ENCODE peak calls at places on chromosomes 13 and 19, in nine cellular contexts. C is fibroblast of mammary gland; J is bronchial epithelial cell; U is HFF-Myc; M is fibroblast of villous mesenchyme; L is adrenal gland; H is type B pancreatic cell; W is activated CD8-positive, alpha-beta T cell treated with anti-CD3 and anti-CD28 coated beads for 36 hours; V is osteoblast. F is an unnamed sample.

GRCh38 chr13:21116141-21116540 is 54.8 kb upstream of the LATS2 start:
- DNase-seq in C (no peak), J (no peak), U (no peak), M (no peak), L (no peak), H (no peak), W (no peak), V (no peak), F (no peak)

GRCh38 chr19:18415177-18415867 is 3.9 kb upstream of the SSBP4 start:
- DNase-seq in C (peak), J (no peak), U (peak), M (peak), L (peak), H (no peak), W (peak), V (peak), F (peak)

GRCh38 chr19:13914777-13915176 is 8.8 kb downstream of the CC2D1A start:
- DNase-seq in C (no peak), J (no peak), U (no peak), M (no peak), L (no peak), H (no peak), W (no peak), V (no peak), F (no peak)

GRCh38 chr19:30686911-30687566 is 314.9 kb downstream of the ZNF536 start:
- DNase-seq in C (no peak), J (no peak), U (no peak), M (no peak), L (no peak), H (no peak), W (no peak), V (no peak), F (no peak)

GRCh38 chr13:40874138-40874776 is 84.8 kb downstream of the SLC25A15 start:
- DNase-seq in C (peak), J (no peak), U (no peak), M (peak), L (no peak), H (no peak), W (no peak), V (no peak), F (no peak)

GRCh38 chr19:10009269-10009665 is 1.0 kb downstream of the COL5A3 start:
- DNase-seq in C (peak), J (no peak), U (peak), M (peak), L (peak), H (peak), W (peak), V (peak), F (peak)

GRCh38 chr13:44934724-44935123 is 54.5 kb downstream of the NUFIP1 start:
- DNase-seq in C (peak), J (peak), U (no peak), M (peak), L (no peak), H (no peak), W (no peak), V (no peak), F (no peak)

GRCh38 chr13:33015791-33016323 is 366 bp upstream of the KL start:
- DNase-seq in C (no peak), J (no peak), U (no peak), M (no peak), L (no peak), H (peak), W (peak), V (no peak), F (peak)

GRCh38 chr19:29628661-29629385 is 22.7 kb downstream of the POP4 start:
- DNase-seq in C (no peak), J (no peak), U (no peak), M (no peak), L (no peak), H (no peak), W (no peak), V (no peak), F (no peak)

GRCh38 chr19:38387550-38388309 is at the start of gene GGN:
- DNase-seq in C (peak), J (peak), U (peak), M (peak), L (peak), H (peak), W (peak), V (peak), F (peak)

GRCh38 chr19:13150919-13151604 is 851 bp downstream of the IER2 start:
- DNase-seq in C (no peak), J (no peak), U (no peak), M (no peak), L (peak), H (no peak), W (peak), V (peak), F (peak)

GRCh38 chr19:27884376-27884775 is 1328.6 kb downstream of the UQCRFS1 start:
- DNase-seq in C (no peak), J (no peak), U (no peak), M (no peak), L (no peak), H (no peak), W (no peak), V (no peak), F (no peak)

GRCh38 chr19:12244370-12244769 is 50.3 kb downstream of the ZNF44 start:
- DNase-seq in C (no peak), J (no peak), U (no peak), M (no peak), L (no peak), H (no peak), W (no peak), V (no peak), F (no peak)

GRCh38 chr19:4578552-4579248 is 19.2 kb upstream of the SEMA6B start:
- DNase-seq in C (no peak), J (no peak), U (no peak), M (no peak), L (no peak), H (no peak), W (no peak), V (peak), F (no peak)

GRCh38 chr13:50208826-50209335 is 193.6 kb downstream of the KCNRG start:
- DNase-seq in C (peak), J (peak), U (peak), M (peak), L (peak), H (no peak), W (no peak), V (peak), F (peak)

GRCh38 chr13:102718746-102719145 is 23.9 kb upstream of the METTL21C start:
- DNase-seq in C (no peak), J (no peak), U (no peak), M (no peak), L (no peak), H (no peak), W (no peak), V (peak), F (no peak)

GRCh38 chr13:113052971-113053370 is 52.6 kb upstream of the F7 start:
- DNase-seq in C (no peak), J (no peak), U (no peak), M (no peak), L (no peak), H (no peak), W (no peak), V (peak), F (no peak)

GRCh38 chr13:38166121-38166520 is 183.5 kb upstream of the UFM1 start:
- DNase-seq in C (peak), J (peak), U (no peak), M (peak), L (no peak), H (no peak), W (no peak), V (peak), F (no peak)

GRCh38 chr13:114025432-114026127 is 51.7 kb upstream of the C13orf46 start:
- DNase-seq in C (peak), J (no peak), U (peak), M (peak), L (no peak), H (no peak), W (no peak), V (no peak), F (no peak)

GRCh38 chr19:18220632-18221275 is 5.5 kb downstream of the PDE4C start:
- DNase-seq in C (no peak), J (no peak), U (no peak), M (no peak), L (no peak), H (no peak), W (no peak), V (peak), F (no peak)

GRCh38 chr19:6061420-6062130 is 48.7 kb downstream of the RFX2 start:
- DNase-seq in C (no peak), J (no peak), U (no peak), M (no peak), L (no peak), H (peak), W (no peak), V (no peak), F (no peak)

GRCh38 chr19:4369888-4370260 is 26.5 kb downstream of the MPND start:
- DNase-seq in C (peak), J (peak), U (no peak), M (peak), L (peak), H (no peak), W (peak), V (peak), F (no peak)

GRCh38 chr13:92136449-92137180 is 738.2 kb downstream of the GPC5 start:
- DNase-seq in C (peak), J (no peak), U (no peak), M (peak), L (no peak), H (no peak), W (no peak), V (no peak), F (no peak)

DNA sequence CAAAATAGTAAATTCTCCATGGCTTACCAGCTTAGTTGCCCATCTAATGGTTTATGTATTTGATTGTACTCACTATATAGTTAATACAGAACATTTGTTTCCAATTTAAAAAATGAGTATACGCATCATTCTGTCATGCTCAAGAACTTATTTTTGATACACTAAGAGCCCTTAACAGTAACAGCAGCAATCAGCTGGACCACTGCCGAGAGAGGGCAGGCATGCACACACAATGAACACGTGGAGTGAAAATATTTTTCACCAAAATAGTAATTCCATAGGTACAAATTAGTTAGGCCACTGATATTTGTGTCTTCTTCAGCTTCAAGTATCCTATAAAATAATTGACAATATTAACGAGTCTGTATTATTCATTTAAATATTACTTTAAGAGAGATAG is 109.9 kb downstream of the KLF12 start:
- DNase-seq in C (no peak), J (no peak), U (no peak), M (no peak), L (no peak), H (no peak), W (no peak), V (no peak), F (no peak)
- TF ChIP-seq CTCF in C (no peak), J (no peak), U (no peak), M (no peak), L (no peak), H (no peak), W (no peak), V (no peak), F (peak)

GRCh38 chr13:85379433-85379832 is 419.8 kb downstream of the SLITRK6 start:
- DNase-seq in C (no peak), J (no peak), U (no peak), M (no peak), L (no peak), H (no peak), W (no peak), V (no peak), F (no peak)
- TF ChIP-seq CTCF in C (no peak), J (no peak), U (no peak), M (no peak), L (no peak), H (no peak), W (no peak), V (no peak), F (no peak)

GRCh38 chr13:46469064-46469463 is 82.0 kb upstream of the RUBCNL start:
- DNase-seq in C (peak), J (no peak), U (no peak), M (peak), L (no peak), H (no peak), W (no peak), V (peak), F (no peak)

GRCh38 chr13:46472384-46472783 is 80.6 kb upstream of the LRCH1 start:
- DNase-seq in C (no peak), J (no peak), U (no peak), M (no peak), L (no peak), H (no peak), W (no peak), V (no peak), F (no peak)

GRCh38 chr13:46473806-46474205 is 79.2 kb upstream of the LRCH1 start:
- DNase-seq in C (no peak), J (no peak), U (no peak), M (peak), L (no peak), H (no peak), W (no peak), V (no peak), F (no peak)

GRCh38 chr13:46463719-46464118 is 76.7 kb upstream of the RUBCNL start:
- DNase-seq in C (no peak), J (no peak), U (no peak), M (no peak), L (no peak), H (no peak), W (no peak), V (no peak), F (no peak)

GRCh38 chr13:46468570-46468969 is 81.5 kb upstream of the RUBCNL start:
- DNase-seq in C (no peak), J (no peak), U (no peak), M (no peak), L (no peak), H (no peak), W (no peak), V (peak), F (no peak)
- TF ChIP-seq CTCF in C (no peak), J (no peak), U (no peak), M (no peak), L (no peak), H (no peak), W (no peak), V (no peak), F (no peak)

DNA sequence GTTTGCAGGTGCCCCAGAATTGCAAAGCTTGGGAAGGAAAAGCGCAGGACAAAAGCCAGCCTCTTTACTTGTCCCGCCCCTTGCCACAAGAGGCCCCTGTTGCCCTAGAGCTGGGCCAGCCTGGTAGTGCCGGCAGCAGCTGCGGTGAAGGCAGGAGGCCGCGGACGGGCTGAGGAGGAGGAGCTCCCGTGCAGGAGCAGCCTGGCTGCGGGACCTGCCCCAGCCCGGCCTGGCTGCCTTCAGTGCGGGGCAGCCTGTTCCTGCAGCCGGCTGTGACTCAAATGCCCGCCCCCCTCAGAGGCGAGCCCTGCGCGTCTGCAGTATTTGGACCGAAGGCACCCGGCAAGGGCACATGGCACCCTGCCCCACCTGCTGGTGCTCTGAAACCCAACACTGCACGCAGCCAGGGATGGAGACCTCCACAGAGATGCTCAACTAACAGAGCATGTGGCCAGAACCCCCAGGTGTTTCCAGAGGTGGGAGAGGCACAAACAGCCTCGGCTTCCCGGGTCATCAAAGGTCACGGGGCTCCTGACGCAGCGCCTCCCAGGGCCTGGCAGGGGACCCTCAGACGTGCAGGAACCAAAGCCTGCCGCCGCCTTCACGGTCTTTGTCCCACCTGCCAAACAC is 29.7 kb downstream of the NAXD start:
- DNase-seq in C (peak), J (peak), U (peak), M (peak), L (peak), H (no peak), W (peak), V (peak), F (peak)
- TF ChIP-seq CTCF in C (peak), J (peak), U (peak), M (peak), L (peak), H (peak), W (peak), V (peak), F (peak)

GRCh38 chr13:101317986-101318523 is 98.3 kb downstream of the NALCN start:
- DNase-seq in C (no peak), J (no peak), U (no peak), M (no peak), L (no peak), H (no peak), W (no peak), V (no peak), F (no peak)
- TF ChIP-seq CTCF in C (no peak), J (no peak), U (no peak), M (no peak), L (no peak), H (no peak), W (no peak), V (no peak), F (no peak)